ENCODE peak calls at places on chromosomes 7 and 10, in ten cellular contexts. One of them, this sample, is unnamed.

GRCh38 chr10:84546609-84547008 is 218.2 kb downstream of the CCSER2 start:
- DNase-seq in astrocyte of the spinal cord: no peak
- DNase-seq in right lobe of liver: no peak
- DNase-seq in cardiac muscle cell: no peak
- DNase-seq in endothelial cell of umbilical vein: no peak
- DNase-seq in spleen: no peak
- DNase-seq in breast epithelium: no peak
- DNase-seq in hepatocyte: no peak
- DNase-seq in ascending aorta: no peak
- DNase-seq in kidney epithelial cell: no peak
- DNase-seq in this sample: no peak

GRCh38 chr10:93600861-93601773 is at the start of gene RBP4:
- DNase-seq in astrocyte of the spinal cord: peak; percentile 28
- DNase-seq in right lobe of liver: peak; percentile 96
- DNase-seq in cardiac muscle cell: peak; percentile 62
- DNase-seq in endothelial cell of umbilical vein: peak; percentile 26
- DNase-seq in spleen: no peak
- DNase-seq in breast epithelium: no peak
- DNase-seq in hepatocyte: peak; percentile 83
- DNase-seq in ascending aorta: no peak
- DNase-seq in kidney epithelial cell: no peak
- DNase-seq in this sample: peak; percentile 17

GRCh38 chr7:98178762-98179490 is 32.3 kb upstream of the BHLHA15 start:
- DNase-seq in astrocyte of the spinal cord: no peak
- DNase-seq in right lobe of liver: no peak
- DNase-seq in cardiac muscle cell: no peak
- DNase-seq in endothelial cell of umbilical vein: no peak
- DNase-seq in spleen: no peak
- DNase-seq in breast epithelium: no peak
- DNase-seq in hepatocyte: no peak
- DNase-seq in ascending aorta: no peak
- DNase-seq in kidney epithelial cell: no peak
- DNase-seq in this sample: peak; percentile 40

GRCh38 chr10:56091872-56092271 is 269.2 kb downstream of the ZWINT start:
- DNase-seq in astrocyte of the spinal cord: no peak
- DNase-seq in right lobe of liver: no peak
- DNase-seq in cardiac muscle cell: no peak
- DNase-seq in endothelial cell of umbilical vein: no peak
- DNase-seq in spleen: no peak
- DNase-seq in breast epithelium: no peak
- DNase-seq in hepatocyte: no peak
- DNase-seq in ascending aorta: no peak
- DNase-seq in kidney epithelial cell: no peak
- DNase-seq in this sample: no peak

GRCh38 chr10:78934994-78935602 is 133.7 kb upstream of the ZMIZ1 start:
- DNase-seq in astrocyte of the spinal cord: no peak
- DNase-seq in right lobe of liver: no peak
- DNase-seq in cardiac muscle cell: no peak
- DNase-seq in endothelial cell of umbilical vein: no peak
- DNase-seq in spleen: peak; percentile 43
- DNase-seq in breast epithelium: no peak
- DNase-seq in hepatocyte: no peak
- DNase-seq in ascending aorta: no peak
- DNase-seq in kidney epithelial cell: no peak
- DNase-seq in this sample: no peak

GRCh38 chr7:13532028-13532753 is 457.3 kb downstream of the ETV1 start:
- DNase-seq in astrocyte of the spinal cord: no peak
- DNase-seq in right lobe of liver: no peak
- DNase-seq in cardiac muscle cell: no peak
- DNase-seq in endothelial cell of umbilical vein: no peak
- DNase-seq in spleen: no peak
- DNase-seq in breast epithelium: no peak
- DNase-seq in hepatocyte: no peak
- DNase-seq in ascending aorta: no peak
- DNase-seq in kidney epithelial cell: no peak
- DNase-seq in this sample: no peak

GRCh38 chr7:47326220-47326619 is 255.7 kb downstream of the TNS3 start:
- DNase-seq in astrocyte of the spinal cord: peak; percentile 87
- DNase-seq in right lobe of liver: peak; percentile 17
- DNase-seq in cardiac muscle cell: peak; percentile 77
- DNase-seq in endothelial cell of umbilical vein: peak; percentile 7
- DNase-seq in spleen: no peak
- DNase-seq in breast epithelium: no peak
- DNase-seq in hepatocyte: peak; percentile 68
- DNase-seq in ascending aorta: no peak
- DNase-seq in kidney epithelial cell: peak; percentile 58
- DNase-seq in this sample: peak; percentile 92

GRCh38 chr10:74434577-74434976 is 283.6 kb downstream of the ADK start:
- DNase-seq in astrocyte of the spinal cord: no peak
- DNase-seq in right lobe of liver: no peak
- DNase-seq in cardiac muscle cell: no peak
- DNase-seq in endothelial cell of umbilical vein: no peak
- DNase-seq in spleen: no peak
- DNase-seq in breast epithelium: no peak
- DNase-seq in hepatocyte: no peak
- DNase-seq in ascending aorta: no peak
- DNase-seq in kidney epithelial cell: no peak
- DNase-seq in this sample: no peak

GRCh38 chr10:84256510-84257342 is 11.9 kb downstream of the RGR start:
- DNase-seq in astrocyte of the spinal cord: peak; percentile 42
- DNase-seq in right lobe of liver: no peak
- DNase-seq in cardiac muscle cell: peak; percentile 68
- DNase-seq in endothelial cell of umbilical vein: peak; percentile 46
- DNase-seq in spleen: no peak
- DNase-seq in breast epithelium: peak; percentile 53
- DNase-seq in hepatocyte: peak; percentile 44
- DNase-seq in ascending aorta: no peak
- DNase-seq in kidney epithelial cell: no peak
- DNase-seq in this sample: peak; percentile 26

GRCh38 chr10:90652519-90652918 is 205.3 kb downstream of the HTR7 start:
- DNase-seq in astrocyte of the spinal cord: peak; percentile 48
- DNase-seq in right lobe of liver: no peak
- DNase-seq in cardiac muscle cell: peak; percentile 66
- DNase-seq in endothelial cell of umbilical vein: peak; percentile 10
- DNase-seq in spleen: no peak
- DNase-seq in breast epithelium: no peak
- DNase-seq in hepatocyte: peak; percentile 44
- DNase-seq in ascending aorta: no peak
- DNase-seq in kidney epithelial cell: no peak
- DNase-seq in this sample: peak; percentile 46

GRCh38 chr10:102812213-102812876 is 24.9 kb downstream of the CYP17A1 start:
- DNase-seq in astrocyte of the spinal cord: no peak
- DNase-seq in right lobe of liver: no peak
- DNase-seq in cardiac muscle cell: peak; percentile 32
- DNase-seq in endothelial cell of umbilical vein: no peak
- DNase-seq in spleen: peak; percentile 82
- DNase-seq in breast epithelium: no peak
- DNase-seq in hepatocyte: no peak
- DNase-seq in ascending aorta: no peak
- DNase-seq in kidney epithelial cell: no peak
- DNase-seq in this sample: no peak
- TF ChIP-seq CTCF in astrocyte of the spinal cord: no peak
- TF ChIP-seq CTCF in right lobe of liver: no peak
- TF ChIP-seq CTCF in cardiac muscle cell: no peak
- TF ChIP-seq CTCF in endothelial cell of umbilical vein: no peak
- TF ChIP-seq CTCF in spleen: no peak
- TF ChIP-seq CTCF in breast epithelium: no peak
- TF ChIP-seq CTCF in hepatocyte: no peak
- TF ChIP-seq CTCF in ascending aorta: no peak
- TF ChIP-seq CTCF in kidney epithelial cell: no peak
- TF ChIP-seq CTCF in this sample: no peak

GRCh38 chr10:128158024-128158795 is 32.0 kb upstream of the MKI67 start:
- DNase-seq in astrocyte of the spinal cord: no peak
- DNase-seq in right lobe of liver: no peak
- DNase-seq in cardiac muscle cell: no peak
- DNase-seq in endothelial cell of umbilical vein: no peak
- DNase-seq in spleen: no peak
- DNase-seq in breast epithelium: no peak
- DNase-seq in hepatocyte: peak; percentile 42
- DNase-seq in ascending aorta: no peak
- DNase-seq in kidney epithelial cell: no peak
- DNase-seq in this sample: no peak
- H3K4me3 ChIP-seq in astrocyte of the spinal cord: no peak overlapping the region
- H3K4me3 ChIP-seq in right lobe of liver: no peak overlapping the region
- H3K4me3 ChIP-seq in cardiac muscle cell: no peak overlapping the region
- H3K4me3 ChIP-seq in endothelial cell of umbilical vein: no peak overlapping the region
- H3K4me3 ChIP-seq in spleen: no peak overlapping the region
- H3K4me3 ChIP-seq in breast epithelium: no peak overlapping the region
- H3K4me3 ChIP-seq in hepatocyte: no peak overlapping the region
- H3K4me3 ChIP-seq in ascending aorta: no peak overlapping the region
- H3K4me3 ChIP-seq in kidney epithelial cell: no peak overlapping the region
- H3K4me3 ChIP-seq in this sample: no peak overlapping the region

GRCh38 chr7:100786323-100786722 is 41.0 kb downstream of the EPHB4 start:
- DNase-seq in astrocyte of the spinal cord: no peak
- DNase-seq in right lobe of liver: no peak
- DNase-seq in cardiac muscle cell: no peak
- DNase-seq in endothelial cell of umbilical vein: no peak
- DNase-seq in spleen: no peak
- DNase-seq in breast epithelium: no peak
- DNase-seq in hepatocyte: no peak
- DNase-seq in ascending aorta: no peak
- DNase-seq in kidney epithelial cell: no peak
- DNase-seq in this sample: no peak

GRCh38 chr7:100789055-100789454 is 38.3 kb downstream of the EPHB4 start:
- DNase-seq in astrocyte of the spinal cord: no peak
- DNase-seq in right lobe of liver: no peak
- DNase-seq in cardiac muscle cell: no peak
- DNase-seq in endothelial cell of umbilical vein: no peak
- DNase-seq in spleen: no peak
- DNase-seq in breast epithelium: no peak
- DNase-seq in hepatocyte: no peak
- DNase-seq in ascending aorta: no peak
- DNase-seq in kidney epithelial cell: no peak
- DNase-seq in this sample: no peak

GRCh38 chr7:100793806-100794660 is 33.3 kb downstream of the EPHB4 start:
- DNase-seq in astrocyte of the spinal cord: peak; percentile 14
- DNase-seq in right lobe of liver: no peak
- DNase-seq in cardiac muscle cell: no peak
- DNase-seq in endothelial cell of umbilical vein: peak; percentile 45
- DNase-seq in spleen: no peak
- DNase-seq in breast epithelium: no peak
- DNase-seq in hepatocyte: no peak
- DNase-seq in ascending aorta: no peak
- DNase-seq in kidney epithelial cell: no peak
- DNase-seq in this sample: peak; percentile 44

GRCh38 chr7:100794741-100795140 is 32.6 kb downstream of the EPHB4 start:
- DNase-seq in astrocyte of the spinal cord: no peak
- DNase-seq in right lobe of liver: no peak
- DNase-seq in cardiac muscle cell: no peak
- DNase-seq in endothelial cell of umbilical vein: no peak
- DNase-seq in spleen: no peak
- DNase-seq in breast epithelium: no peak
- DNase-seq in hepatocyte: no peak
- DNase-seq in ascending aorta: no peak
- DNase-seq in kidney epithelial cell: no peak
- DNase-seq in this sample: no peak

GRCh38 chr7:100791881-100792666 is 35.2 kb downstream of the EPHB4 start:
- DNase-seq in astrocyte of the spinal cord: no peak
- DNase-seq in right lobe of liver: no peak
- DNase-seq in cardiac muscle cell: no peak
- DNase-seq in endothelial cell of umbilical vein: no peak
- DNase-seq in spleen: no peak
- DNase-seq in breast epithelium: no peak
- DNase-seq in hepatocyte: no peak
- DNase-seq in ascending aorta: no peak
- DNase-seq in kidney epithelial cell: no peak
- DNase-seq in this sample: no peak
- TF ChIP-seq CTCF in astrocyte of the spinal cord: no peak
- TF ChIP-seq CTCF in right lobe of liver: no peak
- TF ChIP-seq CTCF in cardiac muscle cell: no peak
- TF ChIP-seq CTCF in endothelial cell of umbilical vein: no peak
- TF ChIP-seq CTCF in spleen: no peak
- TF ChIP-seq CTCF in breast epithelium: no peak
- TF ChIP-seq CTCF in hepatocyte: no peak
- TF ChIP-seq CTCF in ascending aorta: no peak
- TF ChIP-seq CTCF in kidney epithelial cell: no peak
- TF ChIP-seq CTCF in this sample: no peak

GRCh38 chr7:44634187-44634838 is 27.9 kb downstream of the OGDH start:
- DNase-seq in astrocyte of the spinal cord: no peak
- DNase-seq in right lobe of liver: no peak
- DNase-seq in cardiac muscle cell: no peak
- DNase-seq in endothelial cell of umbilical vein: peak; percentile 39
- DNase-seq in spleen: no peak
- DNase-seq in breast epithelium: no peak
- DNase-seq in hepatocyte: peak; percentile 63
- DNase-seq in ascending aorta: no peak
- DNase-seq in kidney epithelial cell: no peak
- DNase-seq in this sample: peak; percentile 26
- H3K4me3 ChIP-seq in astrocyte of the spinal cord: no peak overlapping the region
- H3K4me3 ChIP-seq in right lobe of liver: no peak overlapping the region
- H3K4me3 ChIP-seq in cardiac muscle cell: no peak overlapping the region
- H3K4me3 ChIP-seq in endothelial cell of umbilical vein: no peak overlapping the region
- H3K4me3 ChIP-seq in spleen: no peak overlapping the region
- H3K4me3 ChIP-seq in breast epithelium: no peak overlapping the region
- H3K4me3 ChIP-seq in hepatocyte: no peak overlapping the region
- H3K4me3 ChIP-seq in ascending aorta: no peak overlapping the region
- H3K4me3 ChIP-seq in kidney epithelial cell: no peak overlapping the region
- H3K4me3 ChIP-seq in this sample: no peak overlapping the region